ENCODE peak calls at places on chromosomes 12 and 14, in ten cellular contexts. One of them, this sample, is unnamed.

GRCh38 chr12:31368666-31369361 is 42.9 kb upstream of the SINHCAF start:
- DNase-seq in GM23338: peak; percentile 71
- DNase-seq in upper lobe of left lung: no peak
- DNase-seq in Panc1: no peak
- DNase-seq in spleen: peak; percentile 45
- DNase-seq in transverse colon: no peak
- DNase-seq in HL-60: no peak
- DNase-seq in GM12878: no peak
- DNase-seq in breast epithelium: no peak
- DNase-seq in HCT116: no peak
- DNase-seq in this sample: peak; percentile 57

GRCh38 chr14:20327005-20327869 is 5.8 kb downstream of the CCNB1IP1 start:
- DNase-seq in breast epithelium: no peak
- DNase-seq in Panc1: peak; percentile 32
- DNase-seq in HCT116: peak; percentile 58
- DNase-seq in spleen: no peak
- DNase-seq in GM12878: peak; percentile 35
- DNase-seq in transverse colon: no peak
- DNase-seq in upper lobe of left lung: no peak
- DNase-seq in HL-60: no peak
- DNase-seq in GM23338: peak; percentile 77
- DNase-seq in this sample: no peak

GRCh38 chr14:101331141-101331525 is 230.2 kb upstream of the DIO3 start:
- DNase-seq in transverse colon: no peak
- DNase-seq in GM23338: no peak
- DNase-seq in HCT116: no peak
- DNase-seq in Panc1: no peak
- DNase-seq in HL-60: no peak
- DNase-seq in upper lobe of left lung: no peak
- DNase-seq in spleen: no peak
- DNase-seq in breast epithelium: no peak
- DNase-seq in GM12878: no peak
- DNase-seq in this sample: no peak

GRCh38 chr14:62062645-62063044 is 300.4 kb downstream of the SNAPC1 start:
- DNase-seq in transverse colon: no peak
- DNase-seq in spleen: no peak
- DNase-seq in upper lobe of left lung: no peak
- DNase-seq in Panc1: no peak
- DNase-seq in HL-60: no peak
- DNase-seq in GM23338: no peak
- DNase-seq in GM12878: no peak
- DNase-seq in HCT116: no peak
- DNase-seq in breast epithelium: no peak
- DNase-seq in this sample: no peak

GRCh38 chr14:73996731-73997107 is 22.4 kb downstream of the ENTPD5 start:
- DNase-seq in breast epithelium: no peak
- DNase-seq in GM23338: no peak
- DNase-seq in transverse colon: no peak
- DNase-seq in spleen: no peak
- DNase-seq in Panc1: no peak
- DNase-seq in HCT116: no peak
- DNase-seq in upper lobe of left lung: no peak
- DNase-seq in GM12878: no peak
- DNase-seq in HL-60: no peak
- DNase-seq in this sample: no peak

GRCh38 chr12:41014643-41015020 is 173.5 kb upstream of the PDZRN4 start:
- DNase-seq in breast epithelium: no peak
- DNase-seq in HL-60: no peak
- DNase-seq in HCT116: no peak
- DNase-seq in GM12878: no peak
- DNase-seq in upper lobe of left lung: no peak
- DNase-seq in spleen: no peak
- DNase-seq in GM23338: no peak
- DNase-seq in transverse colon: no peak
- DNase-seq in Panc1: no peak
- DNase-seq in this sample: no peak

GRCh38 chr14:32509632-32510187 is 180.6 kb downstream of the AKAP6 start:
- DNase-seq in spleen: no peak
- DNase-seq in HL-60: no peak
- DNase-seq in upper lobe of left lung: no peak
- DNase-seq in GM12878: no peak
- DNase-seq in HCT116: no peak
- DNase-seq in transverse colon: peak; percentile 19
- DNase-seq in breast epithelium: no peak
- DNase-seq in GM23338: no peak
- DNase-seq in Panc1: no peak
- DNase-seq in this sample: peak; percentile 30

GRCh38 chr12:6858796-6859195 is 6.8 kb downstream of the USP5 start:
- DNase-seq in upper lobe of left lung: no peak
- DNase-seq in HL-60: no peak
- DNase-seq in Panc1: no peak
- DNase-seq in transverse colon: no peak
- DNase-seq in breast epithelium: no peak
- DNase-seq in GM12878: no peak
- DNase-seq in spleen: no peak
- DNase-seq in HCT116: no peak
- DNase-seq in GM23338: no peak
- DNase-seq in this sample: no peak

GRCh38 chr12:109675411-109675810 is 38.2 kb upstream of the FAM222A start:
- DNase-seq in GM23338: no peak
- DNase-seq in upper lobe of left lung: no peak
- DNase-seq in breast epithelium: no peak
- DNase-seq in spleen: peak; percentile 65
- DNase-seq in Panc1: no peak
- DNase-seq in HL-60: no peak
- DNase-seq in transverse colon: no peak
- DNase-seq in HCT116: no peak
- DNase-seq in GM12878: no peak
- DNase-seq in this sample: no peak

GRCh38 chr14:99574099-99574880 is 29.7 kb downstream of the CCDC85C start:
- DNase-seq in upper lobe of left lung: peak; percentile 60
- DNase-seq in spleen: no peak
- DNase-seq in GM23338: peak; percentile 84
- DNase-seq in GM12878: no peak
- DNase-seq in HL-60: no peak
- DNase-seq in breast epithelium: no peak
- DNase-seq in transverse colon: peak; percentile 78
- DNase-seq in HCT116: no peak
- DNase-seq in Panc1: no peak
- DNase-seq in this sample: peak; percentile 72

GRCh38 chr14:47675489-47676300 is at the start of gene MDGA2:
- DNase-seq in GM12878: no peak
- DNase-seq in GM23338: peak; percentile 86
- DNase-seq in transverse colon: no peak
- DNase-seq in HCT116: no peak
- DNase-seq in Panc1: no peak
- DNase-seq in upper lobe of left lung: no peak
- DNase-seq in spleen: peak; percentile 66
- DNase-seq in breast epithelium: no peak
- DNase-seq in HL-60: peak; percentile 11
- DNase-seq in this sample: no peak

GRCh38 chr12:102874819-102875218 is 42.2 kb downstream of the PAH start:
- DNase-seq in Panc1: no peak
- DNase-seq in HCT116: no peak
- DNase-seq in spleen: no peak
- DNase-seq in upper lobe of left lung: no peak
- DNase-seq in GM12878: no peak
- DNase-seq in GM23338: no peak
- DNase-seq in transverse colon: no peak
- DNase-seq in breast epithelium: no peak
- DNase-seq in HL-60: no peak
- DNase-seq in this sample: no peak

GRCh38 chr12:129911437-129912049 is 7.7 kb upstream of the TMEM132D start:
- DNase-seq in GM23338: peak; percentile 69
- DNase-seq in GM12878: no peak
- DNase-seq in HCT116: no peak
- DNase-seq in breast epithelium: no peak
- DNase-seq in upper lobe of left lung: peak; percentile 38
- DNase-seq in Panc1: peak; percentile 42
- DNase-seq in transverse colon: peak; percentile 33
- DNase-seq in spleen: no peak
- DNase-seq in HL-60: peak; percentile 31
- DNase-seq in this sample: peak; percentile 63

GRCh38 chr12:14647028-14647750 is 49.2 kb downstream of the GUCY2C start:
- DNase-seq in GM12878: no peak
- DNase-seq in spleen: no peak
- DNase-seq in HCT116: no peak
- DNase-seq in transverse colon: no peak
- DNase-seq in HL-60: no peak
- DNase-seq in GM23338: no peak
- DNase-seq in Panc1: no peak
- DNase-seq in breast epithelium: no peak
- DNase-seq in upper lobe of left lung: no peak
- DNase-seq in this sample: no peak

GRCh38 chr12:12254549-12254948 is 12.3 kb downstream of the LRP6 start:
- DNase-seq in Panc1: no peak
- DNase-seq in GM12878: no peak
- DNase-seq in GM23338: no peak
- DNase-seq in HL-60: no peak
- DNase-seq in breast epithelium: no peak
- DNase-seq in HCT116: no peak
- DNase-seq in upper lobe of left lung: peak; percentile 42
- DNase-seq in spleen: no peak
- DNase-seq in transverse colon: no peak
- DNase-seq in this sample: no peak

GRCh38 chr12:49014547-49014946 is 4.0 kb downstream of the PRKAG1 start:
- DNase-seq in spleen: no peak
- DNase-seq in GM12878: no peak
- DNase-seq in upper lobe of left lung: no peak
- DNase-seq in HCT116: no peak
- DNase-seq in Panc1: no peak
- DNase-seq in transverse colon: no peak
- DNase-seq in breast epithelium: no peak
- DNase-seq in HL-60: no peak
- DNase-seq in GM23338: peak; percentile 28
- DNase-seq in this sample: no peak
- TF ChIP-seq CTCF in spleen: no peak
- TF ChIP-seq CTCF in GM12878: peak; percentile 20
- TF ChIP-seq CTCF in upper lobe of left lung: no peak
- TF ChIP-seq CTCF in HCT116: peak; percentile 18
- TF ChIP-seq CTCF in Panc1: peak; percentile 51
- TF ChIP-seq CTCF in transverse colon: no peak
- TF ChIP-seq CTCF in breast epithelium: no peak
- TF ChIP-seq CTCF in HL-60: no peak
- TF ChIP-seq CTCF in GM23338: peak; percentile 14
- TF ChIP-seq CTCF in this sample: no peak

GRCh38 chr14:68140111-68140741 is 320.6 kb downstream of the RAD51B start:
- DNase-seq in spleen: no peak
- DNase-seq in Panc1: peak; percentile 93
- DNase-seq in HCT116: peak; percentile 95
- DNase-seq in transverse colon: peak; percentile 59
- DNase-seq in upper lobe of left lung: no peak
- DNase-seq in breast epithelium: no peak
- DNase-seq in GM12878: no peak
- DNase-seq in GM23338: peak; percentile 49
- DNase-seq in HL-60: no peak
- DNase-seq in this sample: peak; percentile 38
- TF ChIP-seq POLR2AphosphoS5 in spleen: no peak
- TF ChIP-seq POLR2AphosphoS5 in Panc1: peak; percentile 81
- TF ChIP-seq POLR2AphosphoS5 in HCT116: peak; percentile 51
- TF ChIP-seq POLR2AphosphoS5 in transverse colon: peak; percentile 83
- TF ChIP-seq POLR2AphosphoS5 in upper lobe of left lung: no peak
- TF ChIP-seq POLR2AphosphoS5 in breast epithelium: peak; percentile 74
- TF ChIP-seq POLR2AphosphoS5 in GM12878: no peak
- TF ChIP-seq POLR2AphosphoS5 in GM23338: no peak
- TF ChIP-seq POLR2AphosphoS5 in HL-60: no peak
- TF ChIP-seq POLR2AphosphoS5 in this sample: peak; percentile 76

GRCh38 chr12:108079731-108080130 is 49.4 kb upstream of the WSCD2 start:
- DNase-seq in spleen: no peak
- DNase-seq in GM23338: no peak
- DNase-seq in breast epithelium: no peak
- DNase-seq in GM12878: no peak
- DNase-seq in Panc1: no peak
- DNase-seq in transverse colon: no peak
- DNase-seq in HCT116: no peak
- DNase-seq in HL-60: no peak
- DNase-seq in upper lobe of left lung: no peak
- DNase-seq in this sample: no peak
- TF ChIP-seq CTCF in spleen: no peak
- TF ChIP-seq CTCF in GM23338: no peak
- TF ChIP-seq CTCF in breast epithelium: no peak
- TF ChIP-seq CTCF in GM12878: no peak
- TF ChIP-seq CTCF in Panc1: no peak
- TF ChIP-seq CTCF in transverse colon: no peak
- TF ChIP-seq CTCF in HCT116: no peak
- TF ChIP-seq CTCF in HL-60: no peak
- TF ChIP-seq CTCF in upper lobe of left lung: no peak
- TF ChIP-seq CTCF in this sample: no peak

DNA sequence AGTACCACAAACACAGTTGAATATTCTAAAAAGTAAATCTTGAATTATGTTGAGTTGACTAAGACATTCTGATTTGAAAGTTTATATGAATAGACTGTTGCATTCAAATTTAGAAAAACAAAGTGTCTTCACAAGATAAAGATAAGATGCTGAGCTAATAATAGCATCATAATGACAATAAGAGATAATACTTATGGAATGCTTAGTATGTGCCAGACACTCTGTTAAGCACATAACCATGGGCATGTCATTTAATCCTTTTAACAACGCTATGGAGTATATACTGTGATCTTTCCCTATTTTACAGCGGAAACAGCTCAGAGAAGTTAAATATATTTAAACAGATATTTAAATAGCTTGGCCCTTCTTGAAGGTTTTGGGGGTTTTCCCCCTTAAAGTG is 163.4 kb downstream of the SRGAP1 start:
- DNase-seq in HCT116: no peak
- DNase-seq in transverse colon: no peak
- DNase-seq in spleen: no peak
- DNase-seq in Panc1: no peak
- DNase-seq in GM12878: no peak
- DNase-seq in breast epithelium: no peak
- DNase-seq in HL-60: no peak
- DNase-seq in GM23338: no peak
- DNase-seq in upper lobe of left lung: no peak
- DNase-seq in this sample: no peak
- TF ChIP-seq POLR2AphosphoS5 in HCT116: no peak
- TF ChIP-seq POLR2AphosphoS5 in transverse colon: no peak
- TF ChIP-seq POLR2AphosphoS5 in spleen: no peak
- TF ChIP-seq POLR2AphosphoS5 in Panc1: no peak
- TF ChIP-seq POLR2AphosphoS5 in GM12878: no peak
- TF ChIP-seq POLR2AphosphoS5 in breast epithelium: no peak
- TF ChIP-seq POLR2AphosphoS5 in HL-60: no peak
- TF ChIP-seq POLR2AphosphoS5 in GM23338: no peak
- TF ChIP-seq POLR2AphosphoS5 in upper lobe of left lung: no peak
- TF ChIP-seq POLR2AphosphoS5 in this sample: no peak

GRCh38 chr12:123532021-123532420 is 1.5 kb downstream of the RILPL1 start:
- DNase-seq in transverse colon: peak; percentile 21
- DNase-seq in Panc1: no peak
- DNase-seq in upper lobe of left lung: peak; percentile 32
- DNase-seq in HL-60: peak; percentile 55
- DNase-seq in HCT116: no peak
- DNase-seq in GM23338: no peak
- DNase-seq in breast epithelium: no peak
- DNase-seq in GM12878: peak; percentile 9
- DNase-seq in spleen: no peak
- DNase-seq in this sample: no peak
- TF ChIP-seq CTCF in transverse colon: no peak
- TF ChIP-seq CTCF in Panc1: no peak
- TF ChIP-seq CTCF in upper lobe of left lung: no peak
- TF ChIP-seq CTCF in HL-60: no peak
- TF ChIP-seq CTCF in HCT116: no peak
- TF ChIP-seq CTCF in GM23338: no peak
- TF ChIP-seq CTCF in breast epithelium: no peak
- TF ChIP-seq CTCF in GM12878: no peak
- TF ChIP-seq CTCF in spleen: no peak
- TF ChIP-seq CTCF in this sample: no peak

This sample was measured in stomach.